ENCODE peak calls at places on chromosome 2, in ten cellular contexts. D is activated naive CD8-positive, alpha-beta T cell treated with anti-CD3 and anti-CD28 coated beads, Interleukin-2, amount 10 ng/mL, durations not matched to agents 7 days and 5 days; Q is memory B cell; I is M059J; J is HFF-Myc; N is islet precursor cell; F is GM06990; C is activated effector memory CD4-positive, alpha-beta T cell treated with anti-CD3 and anti-CD28 coated beads, Interleukin-2, amount 50 U/mL, for 16 hours; Z is NCI-H69; R is NCI-H2029. W is an unnamed sample.

GRCh38 chr2:213068681-213069359 is 82.6 kb downstream of the IKZF2 start:
- DNase-seq in J (no peak), D (no peak), F (no peak), Q (no peak), N (no peak), Z (peak; percentile 31), R (no peak), I (no peak), C (no peak), W (no peak)

GRCh38 chr2:40289771-40290404 is 162.0 kb downstream of the SLC8A1 start:
- DNase-seq in I (no peak), C (no peak), J (no peak), F (no peak), D (no peak), N (no peak), R (no peak), Z (no peak), Q (no peak), W (no peak)

GRCh38 chr2:235634435-235635152 is 140.8 kb downstream of the AGAP1 start:
- DNase-seq in C (no peak), J (no peak), Q (no peak), F (no peak), I (peak; percentile 46), N (no peak), R (no peak), D (no peak), Z (no peak), W (no peak)

GRCh38 chr2:148391324-148391723 is 253.2 kb upstream of the EPC2 start:
- DNase-seq in I (peak; percentile 21), D (no peak), Z (no peak), N (no peak), J (no peak), F (no peak), R (no peak), C (no peak), Q (no peak), W (peak; percentile 29)

GRCh38 chr2:144402282-144402681 is 117.6 kb downstream of the ZEB2 start:
- DNase-seq in Z (peak; percentile 5), Q (no peak), F (no peak), N (peak; percentile 81), D (no peak), I (no peak), C (no peak), J (no peak), R (no peak), W (no peak)

GRCh38 chr2:102245266-102246151 is 58.7 kb downstream of the IL1RL2 start:
- DNase-seq in F (no peak), Q (no peak), C (no peak), J (no peak), I (no peak), Z (no peak), R (no peak), D (no peak), N (peak; percentile 49), W (no peak)

GRCh38 chr2:22829806-22830205 is 555.2 kb upstream of the KLHL29 start:
- DNase-seq in I (no peak), C (no peak), N (no peak), J (no peak), Q (no peak), D (no peak), F (no peak), R (no peak), Z (no peak), W (no peak)

GRCh38 chr2:1731963-1732768 is 12.1 kb downstream of the PXDN start:
- DNase-seq in R (no peak), F (no peak), Q (no peak), D (peak; percentile 2), I (peak; percentile 83), Z (no peak), J (peak; percentile 88), C (peak; percentile 28), N (peak; percentile 51), W (peak; percentile 92)

GRCh38 chr2:182894174-182894573 is 27.7 kb upstream of the FRZB start:
- DNase-seq in N (no peak), Q (no peak), I (no peak), F (no peak), R (no peak), C (no peak), Z (no peak), J (no peak), D (no peak), W (peak; percentile 9)

GRCh38 chr2:181440919-181441318 is 16.3 kb upstream of the ITGA4 start:
- DNase-seq in J (no peak), Q (no peak), C (no peak), R (no peak), F (no peak), Z (no peak), D (no peak), I (no peak), N (no peak), W (no peak)

GRCh38 chr2:146764301-146764700 is 1080.5 kb upstream of the ACVR2A start:
- DNase-seq in N (no peak), Z (no peak), R (no peak), F (no peak), Q (no peak), I (peak; percentile 1), C (no peak), J (no peak), D (no peak), W (no peak)

GRCh38 chr2:104855174-104856085 is 1.5 kb downstream of the POU3F3 start:
- DNase-seq in F (no peak), J (no peak), Q (no peak), Z (no peak), I (no peak), R (no peak), C (peak; percentile 48), N (no peak), D (no peak), W (no peak)

GRCh38 chr2:151205601-151206000 is 56.1 kb downstream of the RBM43 start:
- DNase-seq in Q (no peak), F (no peak), C (no peak), D (no peak), J (no peak), I (no peak), N (no peak), R (no peak), Z (no peak), W (no peak)

GRCh38 chr2:134603966-134604365 is 114.8 kb downstream of the TMEM163 start:
- DNase-seq in Z (no peak), C (no peak), R (no peak), D (no peak), N (no peak), Q (no peak), J (no peak), I (no peak), F (no peak), W (no peak)

GRCh38 chr2:98637401-98638144 is 29.2 kb downstream of the UNC50 start:
- DNase-seq in N (no peak), C (peak; percentile 72), R (no peak), Q (no peak), I (no peak), J (no peak), Z (no peak), F (peak; percentile 52), D (no peak), W (no peak)

GRCh38 chr2:9329497-9329896 is 93.8 kb downstream of the ITGB1BP1 start:
- DNase-seq in F (no peak), N (peak; percentile 51), C (no peak), D (no peak), R (no peak), Q (no peak), J (no peak), Z (no peak), I (no peak), W (no peak)

GRCh38 chr2:46010925-46011490 is 286.2 kb upstream of the EPAS1 start:
- DNase-seq in F (no peak), C (no peak), R (peak; percentile 36), N (no peak), J (peak; percentile 25), I (peak; percentile 59), D (no peak), Q (no peak), Z (peak; percentile 29), W (no peak)

GRCh38 chr2:67013821-67014220 is 383.3 kb upstream of the ETAA1 start:
- DNase-seq in D (no peak), J (no peak), Q (no peak), R (no peak), I (peak; percentile 15), F (no peak), N (no peak), C (no peak), Z (no peak), W (no peak)

GRCh38 chr2:197273485-197273884 is 37.1 kb downstream of the ANKRD44 start:
- DNase-seq in I (peak; percentile 20), N (no peak), Z (peak; percentile 77), C (no peak), D (no peak), F (no peak), J (no peak), R (peak; percentile 87), Q (no peak), W (no peak)

GRCh38 chr2:241393524-241394196 is 37.6 kb downstream of the FARP2 start:
- DNase-seq in C (no peak), Z (no peak), I (no peak), D (no peak), N (no peak), Q (no peak), R (no peak), F (no peak), J (no peak), W (no peak)

GRCh38 chr2:241070361-241070760 is 31.7 kb downstream of the MTERF4 start:
- DNase-seq in Q (no peak), J (no peak), I (no peak), D (no peak), N (peak; percentile 46), R (no peak), Z (no peak), F (no peak), C (no peak), W (no peak)

GRCh38 chr2:18788590-18788989 is 199.2 kb upstream of the NT5C1B start:
- DNase-seq in C (no peak), J (peak; percentile 11), R (no peak), F (no peak), D (no peak), Q (no peak), Z (peak; percentile 45), I (peak; percentile 74), N (no peak), W (no peak)

GRCh38 chr2:23208339-23208738 is 176.6 kb upstream of the KLHL29 start:
- DNase-seq in J (no peak), D (no peak), R (no peak), C (no peak), Q (no peak), F (no peak), N (no peak), I (no peak), Z (peak; percentile 2), W (no peak)

GRCh38 chr2:177393381-177393780 is 808 bp downstream of the AGPS start:
- DNase-seq in J (no peak), C (no peak), I (peak; percentile 28), R (no peak), Z (peak; percentile 56), Q (no peak), N (no peak), F (no peak), D (no peak), W (no peak)

GRCh38 chr2:88815243-88816096 is 124.0 kb downstream of the RPIA start:
- DNase-seq in N (no peak), Z (no peak), F (no peak), Q (no peak), I (no peak), R (no peak), J (no peak), C (no peak), D (no peak), W (no peak)

GRCh38 chr2:94870392-94871225 is 621 bp upstream of the TEKT4 start:
- DNase-seq in J (no peak), Z (peak; percentile 41), F (no peak), R (no peak), D (peak; percentile 62), Q (no peak), C (peak; percentile 65), N (no peak), I (no peak), W (no peak)

GRCh38 chr2:233439191-233439590 is 84.9 kb downstream of the DGKD start:
- DNase-seq in C (peak; percentile 55), I (no peak), Z (no peak), Q (no peak), D (peak; percentile 17), F (no peak), N (peak; percentile 46), J (no peak), R (no peak), W (no peak)